ENCODE peak calls at places on chromosomes 6 and 20, in seven cellular contexts. P is HS-5; C is NCI-H1092; H is stimulated activated CD8-positive, alpha-beta memory T cell treated with anti-CD3 and anti-CD28 coated beads, Interleukin-12 subunit alpha, Interleukin-12 subunit beta, amount 100 ng/mL, for 4 hours; J is hypothalamus; M is effector memory CD8-positive, alpha-beta T cell; Y is H9. I is an unnamed sample.
A peak's percentile ranks its signal among the peaks of the same experiment; 100 is the strongest.

GRCh38 chr6:16227048-16227562 is 11.3 kb upstream of the GMPR start:
- DNase-seq in H (no peak), M (no peak), Y (no peak), C (no peak), P (no peak), J (no peak), I (no peak)

GRCh38 chr6:141848029-141848890 is 284.5 kb upstream of the GJE1 start:
- DNase-seq in J (no peak), C (no peak), Y (no peak), M (peak; percentile 25), H (no peak), P (peak; percentile 19), I (no peak)

GRCh38 chr6:12595161-12595792 is 121.3 kb upstream of the PHACTR1 start:
- DNase-seq in P (no peak), M (no peak), C (no peak), J (no peak), H (no peak), Y (no peak), I (no peak)

GRCh38 chr6:146289816-146290588 is 253.6 kb upstream of the RAB32 start:
- DNase-seq in J (no peak), H (no peak), M (no peak), P (peak; percentile 89), C (no peak), Y (no peak), I (no peak)

GRCh38 chr20:38195041-38195504 is 30.0 kb upstream of the TGM2 start:
- DNase-seq in J (no peak), P (no peak), M (no peak), Y (no peak), C (no peak), H (no peak), I (no peak)

GRCh38 chr6:152096863-152097496 is 289.5 kb downstream of the ESR1 start:
- DNase-seq in Y (no peak), P (peak; percentile 77), J (no peak), H (no peak), C (no peak), M (no peak), I (no peak)

GRCh38 chr20:60011512-60012507 is 53.6 kb downstream of the CDH26 start:
- DNase-seq in Y (no peak), J (no peak), M (no peak), H (no peak), C (peak; percentile 89), P (no peak), I (peak; percentile 51)

GRCh38 chr6:118739976-118740771 is 88.8 kb upstream of the CEP85L start:
- DNase-seq in H (no peak), C (no peak), M (no peak), Y (no peak), J (no peak), P (no peak), I (peak; percentile 97)

GRCh38 chr6:5866547-5867051 is 140.1 kb downstream of the NRN1 start:
- DNase-seq in C (no peak), J (no peak), Y (no peak), P (peak; percentile 15), M (no peak), H (no peak), I (no peak)

GRCh38 chr20:17679786-17680127 is 2.3 kb downstream of the RRBP1 start:
- DNase-seq in H (no peak), M (no peak), C (no peak), P (no peak), J (no peak), Y (no peak), I (no peak)

GRCh38 chr20:38121741-38122140 is 43.3 kb downstream of the TGM2 start:
- DNase-seq in H (no peak), J (no peak), P (no peak), M (no peak), C (no peak), Y (no peak), I (no peak)

GRCh38 chr6:112016335-112016734 is 37.6 kb upstream of the CCN6 start:
- DNase-seq in Y (no peak), P (no peak), C (no peak), M (no peak), H (no peak), J (no peak), I (no peak)

GRCh38 chr6:12909828-12910227 is 193.3 kb downstream of the PHACTR1 start:
- DNase-seq in P (no peak), J (no peak), C (no peak), H (no peak), Y (no peak), M (no peak), I (no peak)

GRCh38 chr6:43278524-43279078 is 19.5 kb upstream of the SLC22A7 start:
- DNase-seq in M (no peak), Y (no peak), H (no peak), P (no peak), J (no peak), C (no peak), I (no peak)

GRCh38 chr6:145147559-145147958 is 587.8 kb downstream of the EPM2A start:
- DNase-seq in Y (no peak), C (no peak), H (no peak), M (no peak), P (peak; percentile 24), J (no peak), I (no peak)

GRCh38 chr6:75230484-75231325 is 12.9 kb downstream of the COX7A2 start:
- DNase-seq in M (no peak), Y (no peak), J (no peak), C (no peak), P (no peak), H (no peak), I (no peak)